ENCODE peak calls at places on chromosomes 1 and 21, in seven cellular contexts. B is osteocyte, M is cardiac fibroblast, P is fibroblast of lung, W is sigmoid colon, I is GM23338, X is glutamatergic neuron. A is an unnamed sample.

GRCh38 chr1:9391620-9392019 is 98.9 kb downstream of the SPSB1 start:
- DNase-seq in B (no peak), M (no peak), P (no peak), W (no peak), I (no peak), X (no peak), A (no peak)

GRCh38 chr1:16396591-16396990 is 29.5 kb downstream of the SZRD1 start:
- DNase-seq in B (no peak), M (peak), P (peak), W (peak), I (no peak), X (no peak), A (no peak)

GRCh38 chr1:4710592-4711190 is 56.3 kb downstream of the AJAP1 start:
- DNase-seq in B (no peak), M (no peak), P (no peak), W (no peak), I (no peak), X (no peak), A (no peak)

GRCh38 chr21:16186742-16187141 is 457.0 kb downstream of the USP25 start:
- DNase-seq in B (no peak), M (no peak), P (no peak), W (no peak), I (no peak), X (no peak), A (no peak)

GRCh38 chr21:32120231-32120630 is 158.6 kb downstream of the MIS18A start:
- DNase-seq in B (no peak), M (no peak), P (no peak), W (no peak), I (no peak), X (no peak), A (no peak)

GRCh38 chr1:14571810-14572767 is 26.4 kb upstream of the KAZN start:
- DNase-seq in B (no peak), M (no peak), P (no peak), W (no peak), I (peak), X (peak), A (peak)

GRCh38 chr1:236502972-236503639 is 20.7 kb upstream of the LGALS8 start:
- DNase-seq in B (no peak), M (peak), P (peak), W (peak), I (peak), X (no peak), A (no peak)

GRCh38 chr1:160542303-160542945 is 19.4 kb upstream of the SLAMF6 start:
- DNase-seq in B (no peak), M (no peak), P (no peak), W (no peak), I (no peak), X (no peak), A (no peak)

GRCh38 chr21:38794978-38795377 is 10.8 kb upstream of the ETS2 start:
- DNase-seq in B (no peak), M (no peak), P (no peak), W (no peak), I (no peak), X (no peak), A (no peak)

GRCh38 chr1:28437260-28437923 is 67.9 kb downstream of the PHACTR4 start:
- DNase-seq in B (no peak), M (peak), P (peak), W (no peak), I (no peak), X (no peak), A (no peak)

GRCh38 chr21:43676391-43676790 is 17.0 kb downstream of the RRP1B start:
- DNase-seq in B (no peak), M (no peak), P (no peak), W (no peak), I (no peak), X (no peak), A (no peak)

GRCh38 chr1:206923009-206923960 is 1.5 kb upstream of the FCMR start:
- DNase-seq in B (no peak), M (no peak), P (no peak), W (no peak), I (no peak), X (no peak), A (peak)

GRCh38 chr1:207140536-207140935 is 36.5 kb downstream of the C4BPA start:
- DNase-seq in B (no peak), M (peak), P (no peak), W (no peak), I (no peak), X (no peak), A (no peak)

GRCh38 chr1:75723989-75724471 is 479 bp upstream of the ACADM start:
- DNase-seq in B (peak), M (peak), P (peak), W (peak), I (peak), X (peak), A (peak)

GRCh38 chr1:226940806-226941067 is 643 bp downstream of the COQ8A start:
- DNase-seq in B (no peak), M (no peak), P (no peak), W (no peak), I (no peak), X (no peak), A (no peak)

GRCh38 chr1:95084317-95085176 is 11.8 kb upstream of the ALG14 start:
- DNase-seq in B (no peak), M (peak), P (peak), W (no peak), I (peak), X (no peak), A (peak)

GRCh38 chr21:29376556-29376955 is 77.8 kb downstream of the BACH1 start:
- DNase-seq in B (no peak), M (peak), P (peak), W (peak), I (peak), X (peak), A (peak)

GRCh38 chr1:94812985-94813384 is 7.2 kb upstream of the SLC44A3 start:
- DNase-seq in B (no peak), M (no peak), P (no peak), W (no peak), I (no peak), X (no peak), A (no peak)

GRCh38 chr1:233025156-233025555 is 74.7 kb downstream of the NTPCR start:
- DNase-seq in B (no peak), M (peak), P (no peak), W (no peak), I (peak), X (peak), A (peak)

GRCh38 chr1:15669074-15669473 is 15.0 kb upstream of the PLEKHM2 start:
- DNase-seq in B (no peak), M (no peak), P (no peak), W (no peak), I (peak), X (no peak), A (no peak)

GRCh38 chr1:181390350-181391080 is 92.8 kb upstream of the CACNA1E start:
- DNase-seq in B (no peak), M (no peak), P (no peak), W (no peak), I (no peak), X (no peak), A (no peak)

GRCh38 chr1:43831866-43832654 is 101.5 kb upstream of the ARTN start:
- DNase-seq in B (no peak), M (no peak), P (no peak), W (no peak), I (no peak), X (no peak), A (peak)

GRCh38 chr1:68506386-68506785 is 9.5 kb upstream of the DEPDC1 start:
- DNase-seq in B (no peak), M (no peak), P (no peak), W (no peak), I (no peak), X (no peak), A (no peak)

GRCh38 chr1:192724670-192725069 is 84.2 kb upstream of the RGS2 start:
- DNase-seq in B (no peak), M (peak), P (no peak), W (no peak), I (no peak), X (no peak), A (no peak)

GRCh38 chr21:45365608-45366241 is 39.2 kb upstream of the COL18A1 start:
- DNase-seq in B (no peak), M (peak), P (peak), W (no peak), I (peak), X (no peak), A (no peak)

GRCh38 chr21:29342394-29342957 is 43.8 kb downstream of the BACH1 start:
- DNase-seq in B (no peak), M (peak), P (peak), W (peak), I (no peak), X (peak), A (peak)

GRCh38 chr1:231885209-231885854 is 258.7 kb downstream of the DISC1 start:
- DNase-seq in B (no peak), M (peak), P (peak), W (no peak), I (no peak), X (no peak), A (no peak)

GRCh38 chr1:48675251-48675650 is 101.4 kb downstream of the BEND5 start:
- DNase-seq in B (no peak), M (peak), P (no peak), W (no peak), I (no peak), X (no peak), A (no peak)

GRCh38 chr1:40699787-40700186 is 8.3 kb downstream of the NFYC start:
- DNase-seq in B (no peak), M (peak), P (no peak), W (no peak), I (no peak), X (no peak), A (peak)

GRCh38 chr21:35079181-35079580 is 30.1 kb upstream of the RUNX1 start:
- DNase-seq in B (no peak), M (no peak), P (no peak), W (no peak), I (no peak), X (no peak), A (no peak)

GRCh38 chr1:167542109-167543032 is 11.2 kb downstream of the CREG1 start:
- DNase-seq in B (no peak), M (no peak), P (no peak), W (no peak), I (no peak), X (no peak), A (peak)

GRCh38 chr1:77316006-77316405 is 34.2 kb downstream of the AK5 start:
- DNase-seq in B (no peak), M (peak), P (peak), W (no peak), I (peak), X (no peak), A (no peak)

GRCh38 chr1:8097077-8097799 is 71.1 kb upstream of the ERRFI1 start:
- DNase-seq in B (no peak), M (peak), P (peak), W (no peak), I (no peak), X (no peak), A (peak)

GRCh38 chr1:227937031-227937430 is 10.7 kb downstream of the WNT9A start:
- DNase-seq in B (no peak), M (no peak), P (no peak), W (peak), I (no peak), X (peak), A (no peak)

GRCh38 chr1:180720753-180721152 is 88.9 kb downstream of the XPR1 start:
- DNase-seq in B (no peak), M (peak), P (peak), W (no peak), I (no peak), X (no peak), A (no peak)

GRCh38 chr1:201769966-201770365 is 59.0 kb upstream of the IPO9 start:
- DNase-seq in B (no peak), M (peak), P (peak), W (no peak), I (no peak), X (no peak), A (no peak)

GRCh38 chr1:19665044-19665455 is 375 bp downstream of the HTR6 start:
- DNase-seq in B (no peak), M (no peak), P (no peak), W (no peak), I (no peak), X (no peak), A (peak)

GRCh38 chr1:51058863-51059262 is 43.2 kb upstream of the C1orf185 start:
- DNase-seq in B (no peak), M (peak), P (peak), W (no peak), I (peak), X (no peak), A (peak)
- TF ChIP-seq CTCF in B (peak), M (peak), P (peak), W (no peak), I (peak), X (no peak), A (peak)

GRCh38 chr21:42466700-42467612 is 29.1 kb downstream of the RSPH1 start:
- DNase-seq in B (no peak), M (peak), P (peak), W (no peak), I (peak), X (no peak), A (peak)
- TF ChIP-seq CTCF in B (no peak), M (peak), P (peak), W (no peak), I (peak), X (no peak), A (peak)

DNA sequence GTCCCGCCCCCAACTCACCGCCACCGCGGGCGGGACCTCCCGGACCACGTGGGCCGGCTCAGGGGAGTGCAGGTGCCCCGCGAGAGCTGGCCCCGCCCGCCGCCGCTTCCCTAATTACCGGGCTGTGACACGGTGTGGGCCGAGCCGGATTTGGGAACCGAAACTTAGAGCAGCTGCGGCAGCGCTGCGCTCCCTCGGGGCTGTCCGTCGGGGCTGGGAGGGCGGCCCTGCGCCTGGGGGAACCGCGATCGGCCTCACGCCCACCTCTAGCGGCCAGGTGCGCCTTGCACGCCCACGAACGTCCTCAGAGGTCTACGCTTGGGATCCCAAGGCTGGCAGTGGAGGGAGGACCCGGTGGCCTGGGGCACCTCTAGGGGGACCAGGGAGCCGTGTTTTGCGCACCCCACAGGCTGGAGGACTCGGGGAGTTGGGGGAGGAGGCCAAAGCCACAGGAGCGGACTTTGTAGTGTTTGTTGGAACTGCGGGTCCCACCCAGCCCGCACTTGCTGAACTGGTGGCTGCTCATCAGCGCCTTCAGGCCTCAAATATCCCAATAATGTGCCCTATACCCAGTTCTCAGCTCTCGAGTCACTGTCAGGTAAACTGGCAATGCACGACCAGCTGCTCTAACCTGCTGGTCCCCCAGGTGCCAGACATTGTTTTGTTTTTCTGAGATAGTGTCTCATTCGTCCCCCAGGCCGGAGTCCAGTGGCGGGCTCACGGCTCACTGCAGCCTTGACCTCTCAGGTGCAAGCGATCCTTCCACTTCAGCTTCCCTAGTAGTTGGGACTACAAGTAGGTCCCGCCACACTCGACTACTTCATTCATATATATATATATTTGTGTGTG is 781 bp upstream of the NADK start:
- DNase-seq in B (no peak), M (no peak), P (no peak), W (peak), I (peak), X (peak), A (peak)
- TF ChIP-seq CTCF in B (no peak), M (no peak), P (no peak), W (no peak), I (peak), X (no peak), A (peak)

DNA sequence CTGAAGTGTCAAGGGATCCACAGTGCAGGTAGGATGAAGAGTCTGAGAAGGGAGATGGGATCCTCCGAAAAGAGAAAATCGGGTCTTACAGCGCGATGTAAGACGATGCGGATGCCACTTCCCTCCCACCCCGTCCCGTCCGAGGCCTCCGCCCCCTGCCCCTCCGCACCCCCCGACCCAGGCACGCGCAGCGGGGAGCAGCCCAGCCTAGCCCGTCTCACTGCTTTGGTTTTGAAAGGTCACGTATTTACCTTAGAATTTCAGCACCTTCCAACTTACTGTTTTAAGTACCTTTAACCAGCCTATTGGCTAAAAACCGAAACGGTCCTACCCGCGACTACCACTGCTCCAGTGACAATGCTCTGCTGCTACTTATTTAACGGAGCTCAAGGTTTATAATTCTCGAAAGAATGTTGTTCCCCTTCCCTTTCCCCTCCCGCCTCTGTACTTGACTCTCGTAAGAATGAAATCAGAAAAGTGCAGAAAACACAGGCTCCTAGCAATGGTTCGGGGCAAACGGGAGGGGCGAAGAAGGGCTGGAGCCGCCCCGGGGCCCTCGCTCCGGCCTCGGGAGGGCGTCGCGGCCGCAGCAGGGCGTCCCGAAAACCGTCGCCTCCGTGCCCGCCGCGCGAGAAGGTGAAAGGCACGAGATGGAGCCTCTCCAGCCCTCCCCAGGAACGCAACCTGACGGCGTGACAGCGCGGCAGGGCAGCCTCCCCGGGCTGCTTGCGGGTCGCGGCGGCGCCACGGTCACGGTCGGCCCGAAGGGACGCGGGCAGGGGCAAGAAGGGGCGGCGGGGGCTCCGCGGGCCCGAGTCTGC is 706 bp downstream of the TMEM50B start:
- DNase-seq in B (peak), M (peak), P (peak), W (no peak), I (peak), X (peak), A (peak)
- TF ChIP-seq CTCF in B (peak), M (no peak), P (no peak), W (no peak), I (peak), X (no peak), A (peak)

GRCh38 chr1:119139393-119139792 is 1.1 kb downstream of the WARS2 start:
- DNase-seq in B (no peak), M (no peak), P (no peak), W (no peak), I (peak), X (no peak), A (peak)

GRCh38 chr1:119141660-119142059 is 1.2 kb upstream of the WARS2 start:
- DNase-seq in B (no peak), M (no peak), P (no peak), W (no peak), I (no peak), X (no peak), A (no peak)

GRCh38 chr1:119141020-119141424 is 569 bp upstream of the WARS2 start:
- DNase-seq in B (no peak), M (no peak), P (peak), W (peak), I (peak), X (peak), A (no peak)

GRCh38 chr1:119139857-119140176 is 636 bp downstream of the WARS2 start:
- DNase-seq in B (no peak), M (no peak), P (no peak), W (peak), I (no peak), X (no peak), A (no peak)

DNA sequence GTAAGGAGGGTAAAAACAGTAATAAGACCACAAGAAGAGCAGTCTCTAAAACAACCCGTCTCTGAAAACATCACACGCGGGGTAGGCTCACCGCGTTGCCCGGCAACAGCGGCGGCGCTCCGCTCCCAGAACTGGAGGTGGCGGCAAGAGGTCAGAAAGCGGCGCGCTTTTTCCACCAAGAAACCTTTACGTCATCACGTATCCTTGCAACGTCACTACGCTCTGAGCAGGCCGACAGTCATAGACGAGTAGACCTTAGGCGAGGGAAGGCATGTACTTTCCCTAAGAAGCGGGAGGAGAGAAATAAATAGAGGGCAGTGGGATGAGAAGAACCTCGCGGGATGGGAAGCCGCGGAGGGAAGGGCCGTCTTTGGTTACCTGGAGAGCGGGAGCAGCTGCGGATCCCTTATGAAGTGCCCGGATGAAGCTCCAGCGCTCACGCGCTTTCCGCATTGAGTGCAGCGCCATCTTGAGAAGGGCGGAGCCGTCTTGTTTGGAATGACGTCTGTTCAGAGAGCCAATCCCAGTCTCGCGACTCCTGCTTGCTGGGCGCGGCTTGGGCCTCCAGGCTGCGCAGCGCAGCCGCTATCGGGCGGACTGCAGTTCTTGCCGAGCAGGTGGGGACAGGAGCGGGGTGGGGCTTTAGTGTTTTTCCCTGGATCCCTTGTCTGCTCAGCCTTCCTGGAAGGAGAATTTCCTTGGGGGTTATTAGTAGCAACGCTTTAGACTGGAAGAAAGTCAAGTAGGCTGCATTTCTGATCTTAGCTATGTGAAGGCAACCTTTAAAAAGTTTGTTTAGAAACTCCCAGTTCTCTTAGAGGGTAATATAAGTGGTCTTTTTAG is at the start of gene WARS2:
- DNase-seq in B (peak), M (peak), P (peak), W (peak), I (peak), X (peak), A (peak)
- TF ChIP-seq CTCF in B (no peak), M (no peak), P (no peak), W (no peak), I (no peak), X (no peak), A (no peak)

A was measured in GM20000.